ENCODE peak calls at places on chromosomes 6 and 20, in nine cellular contexts. L is GM12864, F is brain microvascular endothelial cell, G is lower leg skin, E is IMR-90, I is lung, H is RWPE1, Y is heart left ventricle, N is body of pancreas. M is an unnamed sample.

GRCh38 chr20:32678948-32679347 is 5.2 kb upstream of the C20orf203 start:
- DNase-seq in G (no peak), F (no peak), Y (no peak), I (no peak), E (peak), L (no peak), N (no peak), H (no peak), M (no peak)

GRCh38 chr6:119078449-119079287 is at the start of gene FAM184A:
- DNase-seq in I (peak), G (peak), L (no peak), H (peak), F (peak), Y (peak), N (peak), E (peak), M (peak)

GRCh38 chr6:155174576-155175174 is 89.1 kb upstream of the CLDN20 start:
- DNase-seq in I (peak), G (no peak), Y (no peak), F (peak), H (peak), E (peak), N (peak), L (peak), M (no peak)

GRCh38 chr6:125519367-125519766 is 217.6 kb upstream of the HDDC2 start:
- DNase-seq in L (no peak), Y (no peak), E (no peak), I (no peak), G (no peak), N (no peak), F (no peak), H (no peak), M (no peak)

GRCh38 chr20:3563548-3564177 is 92.8 kb downstream of the ATRN start:
- DNase-seq in H (peak), I (no peak), Y (no peak), L (no peak), F (peak), G (no peak), E (peak), N (peak), M (no peak)

GRCh38 chr6:170128811-170129681 is 161.8 kb downstream of the DLL1 start:
- DNase-seq in F (no peak), Y (no peak), I (no peak), G (peak), N (peak), L (no peak), E (no peak), H (no peak), M (peak)

GRCh38 chr6:146664871-146665270 is 66.1 kb downstream of the ADGB start:
- DNase-seq in N (no peak), Y (no peak), L (no peak), F (no peak), H (no peak), I (no peak), E (peak), G (no peak), M (no peak)

GRCh38 chr6:158816329-158816728 is 2.8 kb downstream of the EZR start:
- DNase-seq in G (peak), F (no peak), H (no peak), Y (no peak), I (no peak), E (no peak), L (no peak), N (no peak), M (no peak)

GRCh38 chr6:14379568-14379967 is 262.0 kb downstream of the CD83 start:
- DNase-seq in E (no peak), F (no peak), H (no peak), I (no peak), N (no peak), Y (no peak), L (no peak), G (no peak), M (no peak)

GRCh38 chr20:51036827-51037229 is 13.9 kb upstream of the KCNG1 start:
- DNase-seq in E (no peak), N (no peak), Y (no peak), G (no peak), I (no peak), H (no peak), F (no peak), L (no peak), M (no peak)

GRCh38 chr6:165615629-165616028 is 47.4 kb downstream of the PDE10A start:
- DNase-seq in F (peak), I (no peak), Y (no peak), L (no peak), H (no peak), E (peak), N (no peak), G (no peak), M (no peak)

GRCh38 chr20:45827712-45828111 is 600 bp upstream of the TNNC2 start:
- DNase-seq in L (no peak), E (no peak), I (no peak), N (no peak), H (no peak), Y (no peak), F (no peak), G (no peak), M (no peak)

GRCh38 chr6:16723833-16724232 is 37.4 kb downstream of the ATXN1 start:
- DNase-seq in I (no peak), L (no peak), F (peak), Y (no peak), N (peak), G (no peak), H (peak), E (peak), M (no peak)

GRCh38 chr20:22901921-22902320 is 133.2 kb upstream of the SSTR4 start:
- DNase-seq in E (no peak), N (no peak), G (no peak), H (no peak), L (no peak), F (no peak), Y (no peak), I (no peak), M (no peak)

GRCh38 chr6:1547785-1548184 is 61.9 kb upstream of the FOXC1 start:
- DNase-seq in G (no peak), H (no peak), N (no peak), I (no peak), F (no peak), E (no peak), L (no peak), Y (no peak), M (no peak)

GRCh38 chr6:168045141-168045691 is 33.8 kb downstream of the FRMD1 start:
- DNase-seq in E (no peak), N (no peak), G (no peak), L (no peak), H (no peak), F (no peak), Y (no peak), I (no peak), M (no peak)

GRCh38 chr6:157990321-157991066 is 8.8 kb downstream of the SYNJ2 start:
- DNase-seq in L (no peak), N (no peak), G (no peak), I (no peak), F (no peak), E (no peak), H (no peak), Y (no peak), M (no peak)

GRCh38 chr20:46566125-46566524 is 15.7 kb upstream of the OCSTAMP start:
- DNase-seq in I (no peak), Y (no peak), L (no peak), F (no peak), G (peak), N (no peak), H (no peak), E (no peak), M (no peak)

GRCh38 chr6:148565931-148566663 is 180.7 kb upstream of the UST start:
- DNase-seq in H (peak), E (peak), F (peak), L (no peak), N (peak), G (no peak), Y (no peak), I (no peak), M (no peak)

GRCh38 chr6:66568271-66568670 is 861.2 kb upstream of the EYS start:
- DNase-seq in Y (no peak), H (no peak), N (no peak), E (no peak), I (no peak), G (no peak), L (no peak), F (no peak), M (no peak)

GRCh38 chr6:137977814-137978213 is 110.8 kb downstream of the TNFAIP3 start:
- DNase-seq in N (no peak), I (no peak), E (no peak), G (no peak), L (no peak), H (no peak), Y (no peak), F (no peak), M (no peak)

GRCh38 chr6:54243699-54244098 is 64.5 kb upstream of the TINAG start:
- DNase-seq in L (no peak), Y (no peak), N (no peak), I (no peak), F (no peak), E (no peak), G (no peak), H (no peak), M (no peak)

GRCh38 chr20:24983896-24984295 is 8.7 kb downstream of the APMAP start:
- DNase-seq in Y (no peak), F (no peak), H (no peak), E (no peak), N (no peak), L (no peak), G (peak), I (no peak), M (peak)

GRCh38 chr6:70838907-70839285 is 118.0 kb downstream of the B3GAT2 start:
- DNase-seq in F (no peak), Y (no peak), L (no peak), G (no peak), E (peak), N (no peak), H (no peak), I (no peak), M (no peak)

GRCh38 chr6:87879144-87879861 is 168.3 kb upstream of the SPACA1 start:
- DNase-seq in E (no peak), H (no peak), I (no peak), Y (no peak), N (no peak), G (no peak), F (no peak), L (peak), M (no peak)

GRCh38 chr6:167079853-167080297 is 43.0 kb upstream of the CCR6 start:
- DNase-seq in I (no peak), G (no peak), L (peak), H (no peak), E (no peak), Y (no peak), N (no peak), F (no peak), M (no peak)

GRCh38 chr6:15431762-15432495 is 186.1 kb downstream of the JARID2 start:
- DNase-seq in E (peak), L (no peak), N (no peak), H (no peak), Y (no peak), F (peak), I (peak), G (peak), M (no peak)

GRCh38 chr20:17614176-17614811 is 44.4 kb downstream of the DSTN start:
- DNase-seq in L (no peak), Y (peak), N (peak), F (no peak), G (peak), H (peak), E (peak), I (no peak), M (peak)

GRCh38 chr6:33622456-33623431 is 1.6 kb downstream of the ITPR3 start:
- DNase-seq in L (no peak), Y (no peak), E (no peak), H (no peak), G (no peak), N (no peak), F (no peak), I (peak), M (no peak)

GRCh38 chr6:46025573-46025972 is 9.9 kb upstream of the CLIC5 start:
- DNase-seq in G (no peak), H (no peak), I (no peak), Y (no peak), E (no peak), F (no peak), N (no peak), L (no peak), M (no peak)

GRCh38 chr6:142322504-142323198 is 20.8 kb downstream of the ADGRG6 start:
- DNase-seq in G (no peak), F (no peak), L (no peak), N (no peak), Y (no peak), H (no peak), E (no peak), I (no peak), M (no peak)

GRCh38 chr6:42179956-42180335 is 6.8 kb downstream of the GUCA1A start:
- DNase-seq in G (no peak), F (no peak), E (peak), H (peak), N (no peak), Y (no peak), I (no peak), L (no peak), M (no peak)

GRCh38 chr20:57619053-57619831 is 984 bp downstream of the ZBP1 start:
- DNase-seq in E (no peak), N (peak), L (peak), F (no peak), H (no peak), I (peak), Y (no peak), G (peak), M (no peak)

GRCh38 chr20:48523191-48523757 is 304.5 kb downstream of the PREX1 start:
- DNase-seq in Y (no peak), E (peak), F (peak), G (peak), N (peak), L (no peak), I (no peak), H (peak), M (no peak)

GRCh38 chr20:3857405-3857804 is 10.8 kb downstream of the MAVS start:
- DNase-seq in E (no peak), F (no peak), H (no peak), Y (no peak), G (no peak), N (no peak), I (no peak), L (no peak), M (no peak)

GRCh38 chr6:156406099-156406498 is 371.1 kb upstream of the ARID1B start:
- DNase-seq in H (no peak), F (no peak), E (no peak), G (no peak), N (no peak), I (no peak), L (no peak), Y (no peak), M (no peak)

GRCh38 chr20:35476288-35476687 is 20.9 kb downstream of the CEP250 start:
- DNase-seq in G (no peak), I (no peak), Y (no peak), H (no peak), F (no peak), E (no peak), N (no peak), L (no peak), M (no peak)

GRCh38 chr20:15627501-15627903 is 945.7 kb downstream of the KIF16B start:
- DNase-seq in H (no peak), G (no peak), N (no peak), Y (no peak), E (no peak), I (no peak), L (no peak), F (no peak), M (no peak)

GRCh38 chr6:27547157-27548075 is 74.5 kb upstream of the ZNF184 start:
- DNase-seq in G (no peak), H (no peak), I (no peak), L (no peak), E (peak), Y (no peak), F (peak), N (no peak), M (no peak)

GRCh38 chr20:37903317-37904007 is 535 bp downstream of the VSTM2L start:
- DNase-seq in N (no peak), L (no peak), I (no peak), E (no peak), G (no peak), F (no peak), H (no peak), Y (no peak), M (no peak)
- TF ChIP-seq CTCF in N (no peak), L (peak), I (no peak), E (peak), G (no peak), F (peak), H (no peak), Y (peak), M (peak)

DNA sequence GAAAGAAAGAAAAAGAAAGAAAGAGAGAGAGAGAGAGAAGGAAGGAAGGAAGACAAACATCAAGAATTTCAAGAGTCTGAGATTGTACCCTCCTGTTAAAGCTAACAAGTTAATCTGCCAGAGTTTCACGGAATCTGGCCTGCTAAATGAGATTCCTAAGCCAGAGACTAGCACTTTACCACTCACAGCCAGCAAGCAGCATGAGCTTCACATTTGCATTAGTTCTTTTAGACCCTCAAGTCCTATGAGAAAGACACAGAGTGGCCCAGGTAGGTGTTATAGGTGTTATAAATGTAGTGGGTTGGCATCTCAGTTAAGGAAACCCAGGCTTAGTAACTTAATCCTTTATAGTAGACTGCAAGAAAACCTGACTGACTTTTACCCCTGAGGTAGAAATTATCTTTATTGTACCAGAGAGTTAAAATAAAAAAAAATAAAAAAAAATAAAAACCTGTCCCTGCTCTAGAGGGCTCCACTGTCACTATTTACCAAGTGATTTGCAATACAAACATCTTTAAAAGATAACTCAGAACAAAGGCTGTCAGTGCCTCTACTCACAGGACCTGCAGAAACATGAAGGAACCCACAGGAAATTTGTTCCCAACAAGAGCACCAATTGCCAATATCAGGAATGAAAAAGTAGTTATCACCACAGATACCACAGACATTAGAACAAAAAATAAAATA is 9.7 kb upstream of the IBTK start:
- DNase-seq in E (no peak), L (no peak), N (no peak), H (no peak), F (no peak), I (no peak), G (no peak), Y (no peak), M (no peak)
- TF ChIP-seq CTCF in E (no peak), L (no peak), N (no peak), H (no peak), F (no peak), I (no peak), G (no peak), Y (no peak), M (no peak)

GRCh38 chr6:72642435-72642834 is 20.6 kb downstream of the KCNQ5 start:
- DNase-seq in Y (no peak), L (no peak), I (no peak), H (no peak), N (no peak), E (no peak), F (no peak), G (no peak), M (no peak)

GRCh38 chr6:72639920-72640621 is 18.2 kb downstream of the KCNQ5 start:
- DNase-seq in Y (no peak), H (no peak), E (no peak), G (no peak), N (no peak), L (no peak), I (no peak), F (no peak), M (no peak)

GRCh38 chr6:72640622-72640930 is 18.7 kb downstream of the KCNQ5 start:
- DNase-seq in H (no peak), I (no peak), E (no peak), F (no peak), N (no peak), Y (no peak), L (no peak), G (no peak), M (no peak)

GRCh38 chr6:72646604-72647485 is 25.0 kb downstream of the KCNQ5 start:
- DNase-seq in F (no peak), Y (no peak), I (no peak), G (no peak), H (peak), E (peak), N (no peak), L (no peak), M (no peak)

GRCh38 chr6:72643214-72643613 is 21.4 kb downstream of the KCNQ5 start:
- DNase-seq in E (no peak), N (no peak), G (no peak), L (no peak), H (no peak), I (no peak), F (no peak), Y (no peak), M (no peak)
- TF ChIP-seq CTCF in E (no peak), N (no peak), G (no peak), L (no peak), H (no peak), I (no peak), F (peak), Y (no peak), M (peak)

GRCh38 chr20:37673429-37673828 is 20.4 kb upstream of the CTNNBL1 start:
- DNase-seq in G (no peak), H (no peak), N (no peak), F (no peak), Y (no peak), I (no peak), E (no peak), L (no peak), M (no peak)
- TF ChIP-seq CTCF in G (no peak), H (no peak), N (no peak), F (no peak), Y (no peak), I (no peak), E (no peak), L (no peak), M (no peak)

DNA sequence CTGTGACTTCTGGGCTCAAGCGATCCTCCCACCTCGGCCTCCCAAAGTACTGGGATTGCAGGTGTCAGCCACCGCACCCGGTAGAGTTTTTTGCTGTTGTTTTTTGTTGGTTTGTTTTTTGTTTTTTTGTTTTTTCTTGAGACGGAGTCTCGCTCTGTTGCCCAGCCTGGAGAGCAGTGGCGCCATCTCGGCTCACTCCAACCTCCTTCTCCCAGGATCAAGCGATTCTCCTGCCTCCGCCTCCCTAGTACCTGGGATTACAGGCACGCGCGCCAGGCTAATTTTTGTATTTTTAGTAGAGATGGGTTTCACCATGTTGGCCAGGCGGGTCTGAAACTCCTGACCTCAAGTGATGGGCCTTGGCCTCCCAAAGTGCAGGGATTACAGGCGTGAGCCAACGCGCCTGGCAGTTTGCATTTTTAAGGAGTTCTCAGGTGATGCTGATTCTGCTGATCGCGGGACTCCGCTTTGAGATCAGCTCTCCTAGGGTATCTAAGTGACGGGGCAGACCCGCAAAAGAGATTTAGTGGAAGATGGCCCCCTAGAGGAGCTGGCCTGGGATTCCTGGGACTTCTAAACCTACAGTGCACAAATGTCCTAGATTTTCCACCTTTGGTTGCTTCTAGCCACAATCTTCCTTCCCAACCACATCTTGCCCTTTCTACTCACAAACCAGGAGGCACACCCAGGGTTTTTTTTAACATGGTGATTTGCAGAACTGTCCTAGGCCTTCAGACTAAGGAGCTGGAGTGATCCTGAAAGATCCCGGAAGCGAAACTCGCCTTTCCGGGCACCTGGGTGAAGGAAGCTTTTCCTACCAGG is 45.2 kb downstream of the DPPA5 start:
- DNase-seq in I (no peak), L (no peak), F (peak), Y (no peak), H (peak), N (peak), E (no peak), G (no peak), M (no peak)
- TF ChIP-seq CTCF in I (no peak), L (peak), F (peak), Y (no peak), H (no peak), N (no peak), E (peak), G (no peak), M (peak)

GRCh38 chr6:8546496-8546895 is 111.2 kb upstream of the SLC35B3 start:
- DNase-seq in E (no peak), L (no peak), H (no peak), G (no peak), Y (no peak), N (no peak), I (no peak), F (no peak), M (no peak)
- TF ChIP-seq CTCF in E (no peak), L (no peak), H (no peak), G (no peak), Y (no peak), N (no peak), I (no peak), F (no peak), M (no peak)